ENCODE peak calls at places on chromosomes 16 and 17, in seven cellular contexts. One of them, this sample, is unnamed.

GRCh38 chr16:87375426-87376135 is 8.0 kb downstream of the FBXO31 start:
- DNase-seq in psoas muscle: peak; percentile 46
- DNase-seq in IMR-90: peak; percentile 55
- DNase-seq in OCI-LY7: no peak
- DNase-seq in heart right ventricle: no peak
- DNase-seq in left ventricle myocardium inferior: no peak
- DNase-seq in tibial artery: no peak
- DNase-seq in this sample: peak; percentile 39

GRCh38 chr17:50221500-50222480 is 20.4 kb upstream of the COL1A1 start:
- DNase-seq in OCI-LY7: no peak
- DNase-seq in tibial artery: peak; percentile 94
- DNase-seq in IMR-90: peak; percentile 68
- DNase-seq in heart right ventricle: peak; percentile 40
- DNase-seq in psoas muscle: peak; percentile 54
- DNase-seq in left ventricle myocardium inferior: no peak
- DNase-seq in this sample: peak; percentile 87

GRCh38 chr17:43372273-43372911 is 26.4 kb upstream of the ARL4D start:
- DNase-seq in left ventricle myocardium inferior: peak; percentile 40
- DNase-seq in tibial artery: peak; percentile 60
- DNase-seq in OCI-LY7: peak; percentile 76
- DNase-seq in heart right ventricle: no peak
- DNase-seq in psoas muscle: no peak
- DNase-seq in IMR-90: no peak
- DNase-seq in this sample: no peak

GRCh38 chr16:1666316-1666715 is 11.8 kb upstream of the JPT2 start:
- DNase-seq in heart right ventricle: no peak
- DNase-seq in IMR-90: no peak
- DNase-seq in OCI-LY7: no peak
- DNase-seq in tibial artery: no peak
- DNase-seq in left ventricle myocardium inferior: no peak
- DNase-seq in psoas muscle: no peak
- DNase-seq in this sample: no peak

GRCh38 chr16:71807905-71808592 is 585 bp downstream of the AP1G1 start:
- DNase-seq in heart right ventricle: no peak
- DNase-seq in IMR-90: peak; percentile 21
- DNase-seq in OCI-LY7: no peak
- DNase-seq in psoas muscle: no peak
- DNase-seq in tibial artery: peak; percentile 72
- DNase-seq in left ventricle myocardium inferior: peak; percentile 20
- DNase-seq in this sample: peak; percentile 35

GRCh38 chr17:32496348-32497078 is 9.7 kb downstream of the CDK5R1 start:
- DNase-seq in left ventricle myocardium inferior: no peak
- DNase-seq in psoas muscle: peak; percentile 51
- DNase-seq in OCI-LY7: no peak
- DNase-seq in heart right ventricle: no peak
- DNase-seq in IMR-90: peak; percentile 68
- DNase-seq in tibial artery: peak; percentile 84
- DNase-seq in this sample: no peak

GRCh38 chr16:72637306-72637705 is 410.6 kb downstream of the ZFHX3 start:
- DNase-seq in OCI-LY7: no peak
- DNase-seq in psoas muscle: no peak
- DNase-seq in left ventricle myocardium inferior: no peak
- DNase-seq in IMR-90: peak; percentile 77
- DNase-seq in tibial artery: no peak
- DNase-seq in heart right ventricle: no peak
- DNase-seq in this sample: no peak

GRCh38 chr17:74354123-74354522 is 7.5 kb downstream of the BTBD17 start:
- DNase-seq in heart right ventricle: peak; percentile 54
- DNase-seq in OCI-LY7: peak; percentile 58
- DNase-seq in tibial artery: no peak
- DNase-seq in left ventricle myocardium inferior: peak; percentile 45
- DNase-seq in psoas muscle: peak; percentile 45
- DNase-seq in IMR-90: no peak
- DNase-seq in this sample: no peak

GRCh38 chr17:40950176-40950575 is 12.7 kb upstream of the KRT23 start:
- DNase-seq in psoas muscle: no peak
- DNase-seq in IMR-90: no peak
- DNase-seq in left ventricle myocardium inferior: no peak
- DNase-seq in heart right ventricle: no peak
- DNase-seq in OCI-LY7: no peak
- DNase-seq in tibial artery: no peak
- DNase-seq in this sample: no peak

GRCh38 chr17:50426814-50427787 is 1.1 kb downstream of the ACSF2 start:
- DNase-seq in psoas muscle: peak; percentile 27
- DNase-seq in left ventricle myocardium inferior: peak; percentile 17
- DNase-seq in heart right ventricle: no peak
- DNase-seq in IMR-90: peak; percentile 37
- DNase-seq in tibial artery: no peak
- DNase-seq in OCI-LY7: peak; percentile 73
- DNase-seq in this sample: no peak

GRCh38 chr17:50079334-50080095 is 15.6 kb upstream of the PDK2 start:
- DNase-seq in IMR-90: no peak
- DNase-seq in tibial artery: peak; percentile 83
- DNase-seq in left ventricle myocardium inferior: no peak
- DNase-seq in heart right ventricle: no peak
- DNase-seq in psoas muscle: no peak
- DNase-seq in OCI-LY7: peak; percentile 57
- DNase-seq in this sample: no peak

GRCh38 chr17:76714822-76715461 is 4.2 kb upstream of the MXRA7 start:
- DNase-seq in OCI-LY7: peak; percentile 82
- DNase-seq in left ventricle myocardium inferior: peak; percentile 72
- DNase-seq in IMR-90: peak; percentile 59
- DNase-seq in psoas muscle: peak; percentile 70
- DNase-seq in tibial artery: peak; percentile 82
- DNase-seq in heart right ventricle: peak; percentile 70
- DNase-seq in this sample: no peak

GRCh38 chr17:49363251-49363650 is 1.2 kb upstream of the ZNF652 start:
- DNase-seq in heart right ventricle: no peak
- DNase-seq in OCI-LY7: no peak
- DNase-seq in left ventricle myocardium inferior: no peak
- DNase-seq in tibial artery: no peak
- DNase-seq in psoas muscle: no peak
- DNase-seq in IMR-90: no peak
- DNase-seq in this sample: no peak

GRCh38 chr16:81493755-81494433 is 49.3 kb downstream of the CMIP start:
- DNase-seq in psoas muscle: no peak
- DNase-seq in tibial artery: no peak
- DNase-seq in left ventricle myocardium inferior: no peak
- DNase-seq in heart right ventricle: no peak
- DNase-seq in IMR-90: peak; percentile 94
- DNase-seq in OCI-LY7: no peak
- DNase-seq in this sample: peak; percentile 88

GRCh38 chr17:1611715-1612114 is 16.9 kb downstream of the SLC43A2 start:
- DNase-seq in tibial artery: no peak
- DNase-seq in left ventricle myocardium inferior: no peak
- DNase-seq in OCI-LY7: no peak
- DNase-seq in heart right ventricle: no peak
- DNase-seq in psoas muscle: no peak
- DNase-seq in IMR-90: no peak
- DNase-seq in this sample: no peak

GRCh38 chr16:87550510-87550961 is 51.8 kb upstream of the JPH3 start:
- DNase-seq in heart right ventricle: peak; percentile 57
- DNase-seq in tibial artery: no peak
- DNase-seq in psoas muscle: peak; percentile 49
- DNase-seq in OCI-LY7: peak; percentile 41
- DNase-seq in IMR-90: no peak
- DNase-seq in left ventricle myocardium inferior: peak; percentile 46
- DNase-seq in this sample: peak; percentile 90

GRCh38 chr16:62392698-62393097 is 356.5 kb upstream of the CDH8 start:
- DNase-seq in tibial artery: no peak
- DNase-seq in OCI-LY7: no peak
- DNase-seq in psoas muscle: no peak
- DNase-seq in IMR-90: no peak
- DNase-seq in heart right ventricle: no peak
- DNase-seq in left ventricle myocardium inferior: no peak
- DNase-seq in this sample: no peak

GRCh38 chr17:14756469-14756868 is 455.6 kb downstream of the HS3ST3B1 start:
- DNase-seq in tibial artery: no peak
- DNase-seq in left ventricle myocardium inferior: no peak
- DNase-seq in heart right ventricle: no peak
- DNase-seq in IMR-90: no peak
- DNase-seq in OCI-LY7: no peak
- DNase-seq in psoas muscle: no peak
- DNase-seq in this sample: no peak

GRCh38 chr17:44552361-44552760 is 4.9 kb upstream of the FZD2 start:
- DNase-seq in IMR-90: no peak
- DNase-seq in psoas muscle: no peak
- DNase-seq in left ventricle myocardium inferior: no peak
- DNase-seq in OCI-LY7: no peak
- DNase-seq in tibial artery: no peak
- DNase-seq in heart right ventricle: no peak
- DNase-seq in this sample: no peak

GRCh38 chr16:81442909-81443687 is 1.5 kb upstream of the CMIP start:
- DNase-seq in IMR-90: no peak
- DNase-seq in psoas muscle: no peak
- DNase-seq in tibial artery: no peak
- DNase-seq in left ventricle myocardium inferior: no peak
- DNase-seq in heart right ventricle: no peak
- DNase-seq in OCI-LY7: no peak
- DNase-seq in this sample: no peak

GRCh38 chr17:63446218-63446980 is at the start of gene CYB561:
- DNase-seq in tibial artery: peak; percentile 84
- DNase-seq in IMR-90: peak; percentile 29
- DNase-seq in psoas muscle: peak; percentile 81
- DNase-seq in heart right ventricle: peak; percentile 82
- DNase-seq in left ventricle myocardium inferior: peak; percentile 75
- DNase-seq in OCI-LY7: no peak
- DNase-seq in this sample: peak; percentile 84

GRCh38 chr17:62119373-62119772 is 54.3 kb upstream of the MED13 start:
- DNase-seq in psoas muscle: no peak
- DNase-seq in OCI-LY7: no peak
- DNase-seq in tibial artery: no peak
- DNase-seq in IMR-90: no peak
- DNase-seq in left ventricle myocardium inferior: no peak
- DNase-seq in heart right ventricle: no peak
- DNase-seq in this sample: no peak

GRCh38 chr16:13634253-13634652 is 285.7 kb upstream of the ERCC4 start:
- DNase-seq in heart right ventricle: no peak
- DNase-seq in tibial artery: no peak
- DNase-seq in OCI-LY7: no peak
- DNase-seq in left ventricle myocardium inferior: no peak
- DNase-seq in psoas muscle: no peak
- DNase-seq in IMR-90: no peak
- DNase-seq in this sample: no peak

GRCh38 chr17:41338961-41339485 is 11.6 kb downstream of the KRT33A start:
- DNase-seq in OCI-LY7: no peak
- DNase-seq in heart right ventricle: no peak
- DNase-seq in left ventricle myocardium inferior: no peak
- DNase-seq in tibial artery: no peak
- DNase-seq in IMR-90: peak; percentile 39
- DNase-seq in psoas muscle: no peak
- DNase-seq in this sample: no peak

GRCh38 chr17:36600477-36600876 is 906 bp upstream of the MRM1 start:
- DNase-seq in OCI-LY7: no peak
- DNase-seq in IMR-90: no peak
- DNase-seq in psoas muscle: no peak
- DNase-seq in left ventricle myocardium inferior: no peak
- DNase-seq in heart right ventricle: no peak
- DNase-seq in tibial artery: no peak
- DNase-seq in this sample: no peak

GRCh38 chr17:56510554-56511342 is 82.8 kb upstream of the NOG start:
- DNase-seq in heart right ventricle: no peak
- DNase-seq in psoas muscle: no peak
- DNase-seq in OCI-LY7: no peak
- DNase-seq in left ventricle myocardium inferior: no peak
- DNase-seq in tibial artery: no peak
- DNase-seq in IMR-90: no peak
- DNase-seq in this sample: no peak

GRCh38 chr17:39962642-39963220 is at the start of gene GSDMA:
- DNase-seq in OCI-LY7: peak; percentile 15
- DNase-seq in tibial artery: no peak
- DNase-seq in psoas muscle: no peak
- DNase-seq in IMR-90: no peak
- DNase-seq in heart right ventricle: no peak
- DNase-seq in left ventricle myocardium inferior: no peak
- DNase-seq in this sample: no peak

GRCh38 chr16:74862743-74863244 is 88.2 kb upstream of the FA2H start:
- DNase-seq in psoas muscle: no peak
- DNase-seq in IMR-90: peak; percentile 47
- DNase-seq in tibial artery: no peak
- DNase-seq in left ventricle myocardium inferior: no peak
- DNase-seq in heart right ventricle: no peak
- DNase-seq in OCI-LY7: peak; percentile 69
- DNase-seq in this sample: no peak

GRCh38 chr17:29158515-29159275 is 21.5 kb downstream of the MYO18A start:
- DNase-seq in OCI-LY7: no peak
- DNase-seq in left ventricle myocardium inferior: no peak
- DNase-seq in heart right ventricle: no peak
- DNase-seq in IMR-90: peak; percentile 74
- DNase-seq in psoas muscle: no peak
- DNase-seq in tibial artery: no peak
- DNase-seq in this sample: peak; percentile 57

GRCh38 chr16:57783116-57783515 is 19.2 kb downstream of the KIFC3 start:
- DNase-seq in IMR-90: no peak
- DNase-seq in psoas muscle: no peak
- DNase-seq in heart right ventricle: no peak
- DNase-seq in left ventricle myocardium inferior: no peak
- DNase-seq in tibial artery: no peak
- DNase-seq in OCI-LY7: no peak
- DNase-seq in this sample: no peak
- H3K27ac ChIP-seq in IMR-90: no peak overlapping the region
- H3K27ac ChIP-seq in psoas muscle: no peak overlapping the region
- H3K27ac ChIP-seq in heart right ventricle: no peak overlapping the region
- H3K27ac ChIP-seq in left ventricle myocardium inferior: no peak overlapping the region
- H3K27ac ChIP-seq in tibial artery: no peak overlapping the region
- H3K27ac ChIP-seq in OCI-LY7: no peak overlapping the region
- H3K27ac ChIP-seq in this sample: no peak overlapping the region

DNA sequence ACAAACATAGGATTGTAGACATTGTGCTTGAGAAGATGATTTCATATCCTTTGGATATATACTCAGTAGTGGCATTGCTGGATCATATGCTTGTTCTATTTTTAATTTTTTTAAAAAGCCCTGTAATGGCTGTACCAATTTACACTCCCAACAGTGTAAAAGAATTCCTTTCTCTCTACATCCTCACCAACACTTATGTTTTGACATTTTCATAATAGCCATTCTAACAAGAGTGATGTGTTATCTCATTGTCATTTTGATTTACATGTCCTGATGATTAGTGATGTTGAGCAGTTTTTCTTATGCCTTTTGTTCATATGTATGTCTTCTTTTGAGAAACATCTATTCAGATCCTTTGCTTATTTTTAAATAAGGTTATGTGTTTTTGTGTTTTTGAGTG is 1039.2 kb upstream of the GOT2 start:
- DNase-seq in psoas muscle: no peak
- DNase-seq in left ventricle myocardium inferior: no peak
- DNase-seq in heart right ventricle: no peak
- DNase-seq in OCI-LY7: no peak
- DNase-seq in IMR-90: no peak
- DNase-seq in tibial artery: no peak
- DNase-seq in this sample: no peak
- H3K9me3 ChIP-seq in psoas muscle: no peaks in the 10 kb centered on the region
- H3K9me3 ChIP-seq in left ventricle myocardium inferior: peaks cover 32% of the 10 kb centered on the region
- H3K9me3 ChIP-seq in heart right ventricle: no peaks in the 10 kb centered on the region
- H3K9me3 ChIP-seq in OCI-LY7: no peaks in the 10 kb centered on the region
- H3K9me3 ChIP-seq in IMR-90: no peaks in the 10 kb centered on the region
- H3K9me3 ChIP-seq in tibial artery: no peaks in the 10 kb centered on the region
- H3K9me3 ChIP-seq in this sample: no peaks in the 10 kb centered on the region

GRCh38 chr16:84184775-84185174 is 2.1 kb downstream of the TAF1C start:
- DNase-seq in OCI-LY7: no peak
- DNase-seq in psoas muscle: no peak
- DNase-seq in IMR-90: no peak
- DNase-seq in left ventricle myocardium inferior: peak; percentile 49
- DNase-seq in tibial artery: no peak
- DNase-seq in heart right ventricle: no peak
- DNase-seq in this sample: peak; percentile 54
- H3K27ac ChIP-seq in OCI-LY7: no peak overlapping the region
- H3K27ac ChIP-seq in psoas muscle: no peak overlapping the region
- H3K27ac ChIP-seq in IMR-90: no peak overlapping the region
- H3K27ac ChIP-seq in left ventricle myocardium inferior: peak overlapping the region; percentile 92
- H3K27ac ChIP-seq in tibial artery: no peak overlapping the region
- H3K27ac ChIP-seq in heart right ventricle: peak overlapping the region; percentile 36
- H3K27ac ChIP-seq in this sample: no peak overlapping the region

GRCh38 chr16:35339337-35339736 is 1879.9 kb downstream of the TP53TG3F start:
- DNase-seq in IMR-90: no peak
- DNase-seq in tibial artery: no peak
- DNase-seq in heart right ventricle: no peak
- DNase-seq in psoas muscle: no peak
- DNase-seq in OCI-LY7: peak; percentile 1
- DNase-seq in left ventricle myocardium inferior: no peak
- DNase-seq in this sample: no peak
- H3K9me3 ChIP-seq in IMR-90: peaks cover 9% of the 10 kb centered on the region
- H3K9me3 ChIP-seq in tibial artery: no peaks in the 10 kb centered on the region
- H3K9me3 ChIP-seq in heart right ventricle: no peaks in the 10 kb centered on the region
- H3K9me3 ChIP-seq in psoas muscle: no peaks in the 10 kb centered on the region
- H3K9me3 ChIP-seq in OCI-LY7: no peaks in the 10 kb centered on the region
- H3K9me3 ChIP-seq in left ventricle myocardium inferior: peaks cover 43% of the 10 kb centered on the region
- H3K9me3 ChIP-seq in this sample: no peaks in the 10 kb centered on the region